ENCODE peak calls at places on chromosome 17, in four cellular contexts. One of them, this sample, is unnamed.

GRCh38 chr17:75459590-75460267 is 3.3 kb downstream of the TMEM94 start:
- DNase-seq in AG10803: no peak
- DNase-seq in omental fat pad: no peak
- DNase-seq in GM23338: no peak
- DNase-seq in this sample: no peak

GRCh38 chr17:78722101-78722761 is 59.8 kb downstream of the CYTH1 start:
- DNase-seq in AG10803: peak
- DNase-seq in omental fat pad: no peak
- DNase-seq in GM23338: peak
- DNase-seq in this sample: peak

GRCh38 chr17:43831633-43832032 is 1.3 kb downstream of the MPP3 start:
- DNase-seq in AG10803: no peak
- DNase-seq in omental fat pad: no peak
- DNase-seq in GM23338: no peak
- DNase-seq in this sample: peak

GRCh38 chr17:75965468-75965867 is 13.5 kb downstream of the ACOX1 start:
- DNase-seq in AG10803: no peak
- DNase-seq in omental fat pad: no peak
- DNase-seq in GM23338: no peak
- DNase-seq in this sample: no peak

GRCh38 chr17:13106171-13106570 is 88.3 kb upstream of the ELAC2 start:
- DNase-seq in AG10803: no peak
- DNase-seq in omental fat pad: no peak
- DNase-seq in GM23338: no peak
- DNase-seq in this sample: no peak

GRCh38 chr17:74276561-74277009 is 2.6 kb downstream of the DNAI2 start:
- DNase-seq in AG10803: peak
- DNase-seq in omental fat pad: no peak
- DNase-seq in GM23338: no peak
- DNase-seq in this sample: no peak

GRCh38 chr17:73645050-73645871 is 1.0 kb upstream of the SDK2 start:
- DNase-seq in AG10803: peak
- DNase-seq in omental fat pad: no peak
- DNase-seq in GM23338: peak
- DNase-seq in this sample: peak

GRCh38 chr17:41910701-41911391 is 7.9 kb downstream of the ACLY start:
- DNase-seq in AG10803: peak
- DNase-seq in omental fat pad: no peak
- DNase-seq in GM23338: no peak
- DNase-seq in this sample: no peak

GRCh38 chr17:49223517-49224197 is 6.9 kb downstream of the PHOSPHO1 start:
- DNase-seq in AG10803: no peak
- DNase-seq in omental fat pad: peak
- DNase-seq in GM23338: peak
- DNase-seq in this sample: peak

GRCh38 chr17:75643033-75644017 is 10.1 kb downstream of the SMIM5 start:
- DNase-seq in AG10803: no peak
- DNase-seq in omental fat pad: no peak
- DNase-seq in GM23338: peak
- DNase-seq in this sample: peak

GRCh38 chr17:79622776-79623175 is 11.9 kb upstream of the RBFOX3 start:
- DNase-seq in AG10803: no peak
- DNase-seq in omental fat pad: peak
- DNase-seq in GM23338: no peak
- DNase-seq in this sample: peak

GRCh38 chr17:36888236-36888957 is 48.9 kb upstream of the LHX1 start:
- DNase-seq in AG10803: no peak
- DNase-seq in omental fat pad: no peak
- DNase-seq in GM23338: no peak
- DNase-seq in this sample: no peak

DNA sequence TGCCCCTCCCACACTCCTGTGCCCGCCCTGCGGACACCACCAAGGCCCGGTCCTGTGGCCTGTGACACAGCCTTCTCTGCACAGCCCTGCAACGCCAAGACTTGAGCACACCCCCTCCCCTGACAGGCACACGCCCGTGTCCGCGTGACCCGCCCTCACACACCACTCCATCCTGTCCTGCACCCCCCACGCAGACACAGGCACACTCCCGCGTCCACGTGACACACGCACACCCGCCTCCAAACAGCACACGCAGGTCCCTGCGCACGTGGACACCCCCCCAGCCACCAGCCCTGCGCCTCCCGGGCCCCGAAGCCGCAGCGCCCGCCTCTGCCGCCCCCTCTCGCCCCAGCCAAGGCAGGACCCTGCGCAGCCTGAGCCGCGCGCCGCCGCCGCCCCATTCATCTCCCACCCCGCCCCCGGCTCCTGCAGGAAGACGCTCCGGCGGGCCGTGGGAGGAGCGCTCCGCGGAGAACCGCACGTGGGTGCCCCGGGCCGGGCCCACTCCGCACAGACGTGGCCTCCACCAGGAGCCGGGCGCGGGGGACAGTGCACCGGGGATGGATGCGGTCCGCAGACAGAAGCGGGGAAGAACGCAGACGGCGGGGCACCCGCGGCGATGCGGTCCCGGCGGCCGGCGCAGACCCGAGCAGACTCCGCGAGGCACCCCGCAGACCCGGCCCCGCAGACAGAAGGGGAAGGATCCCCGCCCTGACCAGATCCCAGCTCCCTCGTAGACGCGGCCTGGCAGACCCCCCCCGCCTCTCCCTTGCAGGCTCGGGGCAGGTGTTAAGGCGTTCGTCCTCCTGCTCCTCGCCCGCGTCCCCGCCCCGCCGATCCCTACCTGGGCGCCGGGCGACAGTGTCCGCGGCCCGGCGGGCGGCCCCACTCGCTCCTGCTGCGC is 506 bp downstream of the CAMKK1 start:
- DNase-seq in AG10803: peak
- DNase-seq in omental fat pad: peak
- DNase-seq in GM23338: peak
- DNase-seq in this sample: peak
- TF ChIP-seq CTCF in AG10803: no peak
- TF ChIP-seq CTCF in omental fat pad: no peak
- TF ChIP-seq CTCF in GM23338: no peak
- TF ChIP-seq CTCF in this sample: peak

GRCh38 chr17:2736956-2737355 is 12.5 kb downstream of the CCDC92B start:
- DNase-seq in AG10803: no peak
- DNase-seq in omental fat pad: no peak
- DNase-seq in GM23338: no peak
- DNase-seq in this sample: no peak
- TF ChIP-seq CTCF in AG10803: no peak
- TF ChIP-seq CTCF in omental fat pad: no peak
- TF ChIP-seq CTCF in GM23338: no peak
- TF ChIP-seq CTCF in this sample: no peak

GRCh38 chr17:44978807-44979206 is 10.7 kb upstream of the C1QL1 start:
- DNase-seq in AG10803: no peak
- DNase-seq in omental fat pad: no peak
- DNase-seq in GM23338: no peak
- DNase-seq in this sample: no peak
- TF ChIP-seq CTCF in AG10803: no peak
- TF ChIP-seq CTCF in omental fat pad: no peak
- TF ChIP-seq CTCF in GM23338: no peak
- TF ChIP-seq CTCF in this sample: no peak

DNA sequence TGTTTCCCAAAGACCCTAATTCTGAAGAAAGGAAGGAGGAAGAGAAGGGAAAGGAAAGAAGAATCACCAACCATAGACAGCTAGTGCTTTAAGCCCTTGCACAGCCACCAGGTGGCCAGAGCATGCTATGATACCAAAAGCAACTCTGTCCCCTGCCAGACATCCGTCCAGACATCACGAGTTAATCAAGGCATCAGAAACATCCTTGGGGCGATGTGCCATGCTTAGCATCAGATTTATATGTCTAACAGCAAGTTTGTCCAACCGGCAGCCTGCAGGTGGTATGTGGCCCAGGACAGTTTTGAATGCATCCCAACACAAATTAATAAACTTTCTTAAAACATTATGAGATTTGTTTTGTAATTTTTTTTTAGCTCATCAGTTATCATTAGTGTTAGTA is 2.9 kb upstream of the CRYBA1 start:
- DNase-seq in AG10803: peak
- DNase-seq in omental fat pad: no peak
- DNase-seq in GM23338: peak
- DNase-seq in this sample: peak
- TF ChIP-seq CTCF in AG10803: peak
- TF ChIP-seq CTCF in omental fat pad: no peak
- TF ChIP-seq CTCF in GM23338: peak
- TF ChIP-seq CTCF in this sample: peak